ENCODE peak calls at places on chromosomes 3 and 15, in five cellular contexts. J, T, C, B and Y are unnamed samples.

GRCh38 chr15:48109856-48110531 is 10.8 kb upstream of the SLC24A5 start:
- DNase-seq in T (no peak), B (no peak), J (no peak), C (no peak), Y (no peak)

GRCh38 chr15:58432421-58432820 is 630 bp downstream of the LIPC start:
- DNase-seq in T (no peak), C (peak; percentile 4), J (no peak), B (no peak), Y (no peak)

GRCh38 chr3:64056616-64057165 is 33.4 kb upstream of the PSMD6 start:
- DNase-seq in J (no peak), T (no peak), C (no peak), B (no peak), Y (no peak)

GRCh38 chr3:161096771-161097367 is 8.3 kb downstream of the B3GALNT1 start:
- DNase-seq in B (peak; percentile 7), T (no peak), C (no peak), J (no peak), Y (no peak)

GRCh38 chr15:76336254-76337046 is at the start of gene ISL2:
- DNase-seq in J (no peak), T (peak; percentile 80), B (peak; percentile 100), C (peak; percentile 41), Y (peak; percentile 61)

GRCh38 chr3:52349611-52350395 is 33.7 kb downstream of the DNAH1 start:
- DNase-seq in C (no peak), T (no peak), B (no peak), J (no peak), Y (no peak)

GRCh38 chr3:120393252-120393651 is 44.1 kb upstream of the LRRC58 start:
- DNase-seq in T (no peak), B (no peak), C (no peak), J (no peak), Y (no peak)

GRCh38 chr3:39350714-39351113 is 21.2 kb downstream of the CCR8 start:
- DNase-seq in T (no peak), B (no peak), J (no peak), C (no peak), Y (no peak)

GRCh38 chr3:32816439-32817194 is 1.2 kb upstream of the TRIM71 start:
- DNase-seq in C (no peak), B (peak; percentile 98), J (no peak), T (peak; percentile 86), Y (no peak)

GRCh38 chr15:98567951-98568350 is 80.4 kb upstream of the IGF1R start:
- DNase-seq in J (no peak), T (no peak), B (no peak), C (no peak), Y (no peak)

GRCh38 chr15:44729394-44729913 is 6.9 kb upstream of the TRIM69 start:
- DNase-seq in C (no peak), T (peak; percentile 76), B (no peak), J (no peak), Y (no peak)

GRCh38 chr15:92655178-92655995 is at the start of gene FAM174B:
- DNase-seq in B (peak; percentile 45), J (no peak), C (peak; percentile 32), T (peak; percentile 90), Y (no peak)

GRCh38 chr3:52317601-52318000 is 1.5 kb downstream of the DNAH1 start:
- DNase-seq in J (peak; percentile 59), T (no peak), B (no peak), C (peak; percentile 42), Y (peak; percentile 75)

GRCh38 chr15:83656943-83657528 is 3.1 kb downstream of the ADAMTSL3 start:
- DNase-seq in C (no peak), J (no peak), B (peak; percentile 69), T (no peak), Y (no peak)

GRCh38 chr3:46673151-46674030 is 20.1 kb downstream of the ALS2CL start:
- DNase-seq in T (peak; percentile 37), B (no peak), C (no peak), J (no peak), Y (no peak)